ENCODE peak calls at places on chromosomes 12 and 14, in nine cellular contexts. R is anterior cingulate cortex; D is stimulated activated CD4-positive, alpha-beta T cell treated with anti-CD3 and anti-CD28 coated beads, Interleukin-2, amount 100 ng/mL, for 24 hours; S is iPS DF 19.7; V is HS-5; M is WTC11; I is hypothalamus; G is dorsolateral prefrontal cortex; X is hepatocyte. T is an unnamed sample.

GRCh38 chr14:102314242-102315011 is 5.1 kb upstream of the ZNF839 start:
- DNase-seq in R (peak), D (peak), S (no peak), V (no peak), M (peak), I (peak), G (peak), X (peak), T (peak)

GRCh38 chr12:110233212-110233903 is 47.7 kb upstream of the ATP2A2 start:
- DNase-seq in R (no peak), D (no peak), S (no peak), V (no peak), M (no peak), I (no peak), G (no peak), X (peak), T (no peak)

GRCh38 chr12:40192704-40193255 is 32.0 kb upstream of the LRRK2 start:
- DNase-seq in R (no peak), D (no peak), S (no peak), V (no peak), M (no peak), I (no peak), G (no peak), X (no peak), T (no peak)

GRCh38 chr12:94831081-94831747 is 172.3 kb downstream of the NDUFA12 start:
- DNase-seq in R (no peak), D (no peak), S (no peak), V (no peak), M (no peak), I (no peak), G (no peak), X (no peak), T (no peak)

GRCh38 chr14:55756563-55756962 is 176.6 kb downstream of the KTN1 start:
- DNase-seq in R (no peak), D (no peak), S (no peak), V (no peak), M (no peak), I (no peak), G (no peak), X (no peak), T (no peak)

GRCh38 chr12:81758421-81759214 is 532 bp downstream of the PPFIA2 start:
- DNase-seq in R (peak), D (peak), S (no peak), V (no peak), M (peak), I (peak), G (peak), X (peak), T (no peak)

GRCh38 chr14:57988445-57988844 is 122.6 kb upstream of the SLC35F4 start:
- DNase-seq in R (no peak), D (no peak), S (no peak), V (no peak), M (no peak), I (no peak), G (no peak), X (no peak), T (no peak)

GRCh38 chr12:14873440-14874185 is 12.0 kb downstream of the MGP start:
- DNase-seq in R (no peak), D (no peak), S (no peak), V (no peak), M (no peak), I (no peak), G (no peak), X (no peak), T (no peak)

GRCh38 chr14:70663707-70664179 is 22.0 kb downstream of the TTC9 start:
- DNase-seq in R (no peak), D (no peak), S (no peak), V (no peak), M (no peak), I (no peak), G (no peak), X (no peak), T (no peak)

GRCh38 chr12:75859868-75860267 is 171.7 kb downstream of the PHLDA1 start:
- DNase-seq in R (no peak), D (no peak), S (no peak), V (no peak), M (no peak), I (no peak), G (no peak), X (no peak), T (no peak)

GRCh38 chr12:15278816-15279658 is 43.3 kb upstream of the PTPRO start:
- DNase-seq in R (no peak), D (no peak), S (no peak), V (peak), M (no peak), I (no peak), G (no peak), X (peak), T (peak)

GRCh38 chr12:92042791-92043531 is 102.7 kb downstream of the BTG1 start:
- DNase-seq in R (no peak), D (no peak), S (no peak), V (no peak), M (no peak), I (no peak), G (no peak), X (no peak), T (no peak)

GRCh38 chr14:69750495-69750894 is 16.4 kb upstream of the SRSF5 start:
- DNase-seq in R (no peak), D (no peak), S (no peak), V (no peak), M (no peak), I (no peak), G (no peak), X (no peak), T (no peak)

GRCh38 chr12:45008211-45008610 is 42.7 kb downstream of the DBX2 start:
- DNase-seq in R (no peak), D (no peak), S (no peak), V (no peak), M (no peak), I (no peak), G (no peak), X (no peak), T (no peak)

GRCh38 chr14:94970937-94971730 is 186.2 kb downstream of the DICER1 start:
- DNase-seq in R (no peak), D (no peak), S (no peak), V (no peak), M (no peak), I (no peak), G (no peak), X (no peak), T (no peak)

GRCh38 chr12:49838973-49839633 is 3.8 kb downstream of the BCDIN3D start:
- DNase-seq in R (peak), D (no peak), S (no peak), V (no peak), M (no peak), I (no peak), G (no peak), X (peak), T (peak)

GRCh38 chr12:46938071-46938678 is 112.4 kb upstream of the SLC38A4 start:
- DNase-seq in R (no peak), D (no peak), S (no peak), V (no peak), M (no peak), I (no peak), G (no peak), X (no peak), T (no peak)

GRCh38 chr12:43861015-43861846 is 25.4 kb downstream of the TMEM117 start:
- DNase-seq in R (no peak), D (no peak), S (no peak), V (no peak), M (no peak), I (no peak), G (no peak), X (no peak), T (no peak)

GRCh38 chr12:129676411-129676810 is 227.4 kb downstream of the TMEM132D start:
- DNase-seq in R (peak), D (no peak), S (no peak), V (no peak), M (no peak), I (peak), G (peak), X (no peak), T (no peak)

GRCh38 chr12:96354326-96354725 is 45.9 kb downstream of the CDK17 start:
- DNase-seq in R (no peak), D (no peak), S (no peak), V (no peak), M (no peak), I (no peak), G (no peak), X (no peak), T (no peak)

GRCh38 chr12:94603434-94604068 is 46.8 kb downstream of the TMCC3 start:
- DNase-seq in R (no peak), D (peak), S (no peak), V (no peak), M (peak), I (no peak), G (no peak), X (no peak), T (no peak)

GRCh38 chr12:2959508-2960431 is 573 bp downstream of the TEAD4 start:
- DNase-seq in R (no peak), D (no peak), S (no peak), V (no peak), M (peak), I (no peak), G (peak), X (peak), T (no peak)

GRCh38 chr12:133256321-133256720 is 20.6 kb upstream of the ANHX start:
- DNase-seq in R (no peak), D (no peak), S (no peak), V (no peak), M (no peak), I (no peak), G (no peak), X (no peak), T (no peak)

GRCh38 chr14:106657460-106657859 is 1131.1 kb downstream of the TMEM121 start:
- DNase-seq in R (no peak), D (peak), S (no peak), V (no peak), M (no peak), I (no peak), G (no peak), X (no peak), T (no peak)

GRCh38 chr12:20601668-20602280 is 93.4 kb upstream of the SLCO1C1 start:
- DNase-seq in R (no peak), D (no peak), S (no peak), V (no peak), M (no peak), I (no peak), G (no peak), X (peak), T (no peak)

GRCh38 chr12:25825494-25825893 is 133.0 kb upstream of the RASSF8 start:
- DNase-seq in R (no peak), D (no peak), S (no peak), V (no peak), M (no peak), I (no peak), G (no peak), X (no peak), T (no peak)

GRCh38 chr14:103008768-103009342 is 48.5 kb downstream of the CDC42BPB start:
- DNase-seq in R (no peak), D (no peak), S (no peak), V (no peak), M (no peak), I (no peak), G (no peak), X (no peak), T (peak)

GRCh38 chr14:49957089-49957852 is 64.4 kb downstream of the ARF6 start:
- DNase-seq in R (no peak), D (no peak), S (no peak), V (no peak), M (no peak), I (no peak), G (no peak), X (no peak), T (no peak)

GRCh38 chr12:114664661-114665320 is 19.2 kb downstream of the TBX3 start:
- DNase-seq in R (no peak), D (no peak), S (no peak), V (no peak), M (no peak), I (no peak), G (no peak), X (peak), T (no peak)

GRCh38 chr12:79023784-79024183 is 159.2 kb downstream of the SYT1 start:
- DNase-seq in R (no peak), D (no peak), S (no peak), V (no peak), M (no peak), I (no peak), G (no peak), X (no peak), T (no peak)

GRCh38 chr12:104840262-104840661 is 117.8 kb downstream of the SLC41A2 start:
- DNase-seq in R (no peak), D (no peak), S (no peak), V (no peak), M (no peak), I (no peak), G (no peak), X (no peak), T (no peak)

GRCh38 chr14:58549358-58549757 is 88.4 kb upstream of the DACT1 start:
- DNase-seq in R (no peak), D (no peak), S (no peak), V (no peak), M (no peak), I (no peak), G (no peak), X (no peak), T (no peak)

GRCh38 chr12:75478395-75478794 is 2.2 kb upstream of the GLIPR1 start:
- DNase-seq in R (no peak), D (no peak), S (no peak), V (peak), M (no peak), I (no peak), G (no peak), X (no peak), T (no peak)

GRCh38 chr12:3326156-3326849 is 164.7 kb upstream of the PRMT8 start:
- DNase-seq in R (no peak), D (no peak), S (no peak), V (no peak), M (peak), I (no peak), G (no peak), X (no peak), T (no peak)

GRCh38 chr12:57719777-57720605 is 18.6 kb downstream of the AGAP2 start:
- DNase-seq in R (no peak), D (no peak), S (no peak), V (no peak), M (no peak), I (no peak), G (no peak), X (peak), T (no peak)

GRCh38 chr12:114447799-114448617 is 42.1 kb upstream of the TBX5 start:
- DNase-seq in R (no peak), D (no peak), S (no peak), V (no peak), M (no peak), I (no peak), G (no peak), X (no peak), T (no peak)

GRCh38 chr12:67819902-67820301 is 169.3 kb upstream of the IFNG-AS1 start:
- DNase-seq in R (no peak), D (no peak), S (no peak), V (no peak), M (no peak), I (no peak), G (no peak), X (no peak), T (no peak)

T was measured in breast epithelium.